ENCODE peak calls at places on chromosomes 5 and 9, in six cellular contexts. E is lung microvascular endothelial cell; X is stimulated activated CD8-positive, alpha-beta memory T cell treated with anti-CD3 and anti-CD28 coated beads, Interleukin-2, amount 100 ng/mL, for 48 hours; I is CD8-positive, alpha-beta memory T cell; G is LoVo; Q is WTC11. N is an unnamed sample.

GRCh38 chr9:100485196-100485595 is 12.2 kb downstream of the TMEFF1 start:
- DNase-seq in Q (no peak), I (no peak), X (no peak), G (no peak), E (peak), N (no peak)

GRCh38 chr9:136545065-136545965 is 533 bp downstream of the NOTCH1 start:
- DNase-seq in G (no peak), E (no peak), X (peak), I (peak), Q (no peak), N (peak)

GRCh38 chr5:14871084-14871572 is 450 bp downstream of the ANKH start:
- DNase-seq in G (peak), E (peak), X (peak), Q (no peak), I (no peak), N (peak)

GRCh38 chr5:113230711-113231652 is 203.8 kb downstream of the TSSK1B start:
- DNase-seq in I (no peak), Q (no peak), X (no peak), E (no peak), G (no peak), N (no peak)

GRCh38 chr9:72586388-72587160 is 65.2 kb downstream of the TMC1 start:
- DNase-seq in E (peak), G (peak), I (peak), X (no peak), Q (no peak), N (peak)

GRCh38 chr5:140978260-140978659 is 12.0 kb downstream of the PCDHAC2 start:
- DNase-seq in E (peak), I (no peak), X (no peak), Q (no peak), G (no peak), N (no peak)

GRCh38 chr9:33155393-33155792 is 11.7 kb downstream of the B4GALT1 start:
- DNase-seq in I (no peak), X (no peak), G (no peak), E (no peak), Q (no peak), N (no peak)

GRCh38 chr5:9626955-9627354 is 3.2 kb downstream of the TAS2R1 start:
- DNase-seq in E (no peak), I (no peak), G (no peak), X (no peak), Q (no peak), N (no peak)

GRCh38 chr5:61632064-61632463 is 300.0 kb downstream of the ZSWIM6 start:
- DNase-seq in I (no peak), E (no peak), G (no peak), X (no peak), Q (no peak), N (no peak)

GRCh38 chr5:181224390-181225234 is 1.5 kb downstream of the TRIM41 start:
- DNase-seq in X (no peak), G (no peak), I (peak), E (no peak), Q (no peak), N (peak)

GRCh38 chr9:126301985-126302603 is 24.5 kb upstream of the MVB12B start:
- DNase-seq in E (peak), I (peak), G (peak), Q (peak), X (no peak), N (peak)

N was measured in CD4-positive, CD25-positive, alpha-beta regulatory T cell.